ENCODE peak calls at places on chromosomes 13 and 19, in six cellular contexts. V, U, G, Z, S and N are unnamed samples.

GRCh38 chr13:27080018-27080948 is 91.3 kb downstream of the USP12 start:
- DNase-seq in V (no peak), U (no peak), G (no peak), Z (no peak), S (no peak), N (no peak)

GRCh38 chr19:45187421-45188100 is 9.0 kb downstream of the BLOC1S3 start:
- DNase-seq in V (no peak), U (peak; percentile 31), G (peak; percentile 71), Z (peak; percentile 14), S (no peak), N (no peak)

GRCh38 chr13:114017028-114017630 is 43.3 kb upstream of the C13orf46 start:
- DNase-seq in V (peak; percentile 36), U (no peak), G (no peak), Z (peak; percentile 27), S (no peak), N (no peak)

GRCh38 chr13:24012648-24013047 is 115.3 kb upstream of the C1QTNF9B start:
- DNase-seq in V (no peak), U (no peak), G (no peak), Z (no peak), S (no peak), N (no peak)

GRCh38 chr19:20664917-20665781 is 3.8 kb upstream of the ZNF626 start:
- DNase-seq in V (no peak), U (no peak), G (peak; percentile 29), Z (no peak), S (peak; percentile 16), N (no peak)

GRCh38 chr19:7779631-7780486 is 16.8 kb downstream of the CLEC4M start:
- DNase-seq in V (no peak), U (no peak), G (no peak), Z (no peak), S (no peak), N (no peak)

GRCh38 chr19:1302534-1303239 is 17.0 kb downstream of the EFNA2 start:
- DNase-seq in V (no peak), U (no peak), G (no peak), Z (no peak), S (no peak), N (no peak)

GRCh38 chr19:30857966-30858490 is 485.8 kb downstream of the ZNF536 start:
- DNase-seq in V (no peak), U (no peak), G (no peak), Z (no peak), S (no peak), N (no peak)

GRCh38 chr19:39224910-39225309 is 19.9 kb downstream of the IFNL3 start:
- DNase-seq in V (no peak), U (no peak), G (no peak), Z (no peak), S (no peak), N (no peak)

GRCh38 chr19:4097501-4097900 is 26.4 kb downstream of the MAP2K2 start:
- DNase-seq in V (no peak), U (no peak), G (no peak), Z (no peak), S (no peak), N (no peak)

GRCh38 chr19:17496337-17496997 is 15.0 kb upstream of the PGLS start:
- DNase-seq in V (peak; percentile 82), U (peak; percentile 80), G (peak; percentile 79), Z (peak; percentile 84), S (peak; percentile 82), N (peak; percentile 71)

GRCh38 chr13:110156186-110157065 is 150.5 kb downstream of the COL4A1 start:
- DNase-seq in V (no peak), U (no peak), G (no peak), Z (no peak), S (no peak), N (no peak)

GRCh38 chr13:25528266-25528665 is 156.5 kb downstream of the ATP8A2 start:
- DNase-seq in V (no peak), U (no peak), G (no peak), Z (no peak), S (no peak), N (no peak)

GRCh38 chr13:111867657-111868056 is 199.3 kb upstream of the SOX1 start:
- DNase-seq in V (no peak), U (no peak), G (no peak), Z (no peak), S (no peak), N (no peak)

GRCh38 chr19:7199613-7200533 is 94.3 kb downstream of the INSR start:
- DNase-seq in V (no peak), U (no peak), G (no peak), Z (no peak), S (peak; percentile 77), N (peak; percentile 59)

GRCh38 chr13:44212633-44213387 is 160.8 kb upstream of the SERP2 start:
- DNase-seq in V (no peak), U (no peak), G (no peak), Z (no peak), S (no peak), N (no peak)

GRCh38 chr19:38564981-38565685 is 52.6 kb downstream of the MAP4K1 start:
- DNase-seq in V (peak; percentile 30), U (no peak), G (no peak), Z (no peak), S (no peak), N (no peak)

GRCh38 chr19:3700242-3701032 is at the start of gene PIP5K1C:
- DNase-seq in V (peak; percentile 94), U (peak; percentile 88), G (peak; percentile 95), Z (peak; percentile 79), S (peak; percentile 94), N (peak; percentile 91)

GRCh38 chr13:68152414-68152813 is 922.3 kb upstream of the PCDH9 start:
- DNase-seq in V (no peak), U (no peak), G (no peak), Z (no peak), S (no peak), N (no peak)

GRCh38 chr13:109427148-109427547 is 359.2 kb downstream of the IRS2 start:
- DNase-seq in V (no peak), U (no peak), G (no peak), Z (no peak), S (no peak), N (no peak)

GRCh38 chr13:97568850-97569249 is 134.9 kb downstream of the RAP2A start:
- DNase-seq in V (no peak), U (no peak), G (no peak), Z (peak; percentile 6), S (peak; percentile 30), N (peak; percentile 50)

GRCh38 chr19:43524922-43525835 is 1.8 kb downstream of the ETHE1 start:
- DNase-seq in V (no peak), U (no peak), G (peak; percentile 54), Z (peak; percentile 66), S (peak; percentile 92), N (peak; percentile 71)

GRCh38 chr13:85772379-85772778 is 26.8 kb downstream of the SLITRK6 start:
- DNase-seq in V (no peak), U (no peak), G (no peak), Z (peak; percentile 4), S (no peak), N (no peak)

GRCh38 chr13:98173431-98173921 is 3.6 kb downstream of the RNF113B start:
- DNase-seq in V (no peak), U (no peak), G (no peak), Z (peak; percentile 18), S (no peak), N (peak; percentile 55)

GRCh38 chr13:92122454-92122853 is 724.0 kb downstream of the GPC5 start:
- DNase-seq in V (no peak), U (no peak), G (no peak), Z (no peak), S (no peak), N (no peak)

DNA sequence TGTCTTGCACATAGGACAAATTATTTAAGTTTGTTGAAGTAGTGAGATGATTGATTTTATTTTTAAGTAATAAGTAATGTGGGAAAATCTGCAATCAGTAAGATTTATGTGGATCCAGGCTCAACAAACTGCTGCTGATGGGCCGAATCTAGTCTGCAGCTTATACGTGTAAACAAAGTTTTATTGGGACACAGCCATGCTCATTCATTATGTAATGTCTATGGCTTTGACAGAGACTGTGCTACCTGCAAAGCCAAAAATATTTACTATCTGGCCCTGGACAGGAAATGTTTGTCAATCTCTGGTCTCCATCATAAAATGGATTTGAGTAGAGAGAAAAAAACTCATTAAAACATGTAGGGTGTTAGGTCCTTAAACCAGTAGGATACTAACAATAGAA is 728.0 kb downstream of the GPC5 start:
- DNase-seq in V (no peak), U (no peak), G (no peak), Z (no peak), S (no peak), N (no peak)
- H3K4me3 ChIP-seq in V (no peak overlapping the region), U (no peak overlapping the region), G (no peak overlapping the region), Z (no peak overlapping the region), S (no peak overlapping the region), N (no peak overlapping the region)

GRCh38 chr13:93529961-93530360 is 303.4 kb downstream of the GPC6 start:
- DNase-seq in V (no peak), U (no peak), G (no peak), Z (no peak), S (no peak), N (no peak)
- H3K4me3 ChIP-seq in V (no peak overlapping the region), U (no peak overlapping the region), G (no peak overlapping the region), Z (no peak overlapping the region), S (no peak overlapping the region), N (no peak overlapping the region)

DNA sequence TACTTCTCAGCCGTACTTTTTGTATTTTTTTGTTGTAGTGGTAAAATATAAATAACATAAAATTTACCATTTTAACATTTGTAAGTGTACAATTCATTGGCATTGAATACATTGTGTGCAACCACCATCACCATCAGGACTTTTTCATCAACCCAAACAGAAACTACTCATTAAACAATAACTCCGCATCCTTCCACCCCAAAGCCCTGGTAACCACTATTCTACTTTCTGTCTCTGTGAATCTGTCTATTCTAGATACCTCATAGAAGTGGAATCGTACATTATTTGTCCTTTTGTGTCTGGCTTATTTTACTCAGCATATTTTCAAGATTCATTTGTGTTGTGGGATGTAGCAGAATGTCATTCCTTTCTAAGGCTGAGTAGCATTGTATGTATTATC is 38.5 kb downstream of the USPL1 start:
- DNase-seq in V (no peak), U (no peak), G (no peak), Z (no peak), S (no peak), N (no peak)
- H3K4me3 ChIP-seq in V (no peak overlapping the region), U (no peak overlapping the region), G (no peak overlapping the region), Z (no peak overlapping the region), S (no peak overlapping the region), N (no peak overlapping the region)

GRCh38 chr19:15199652-15200574 is 882 bp downstream of the NOTCH3 start:
- DNase-seq in V (peak; percentile 53), U (peak; percentile 79), G (peak; percentile 82), Z (peak; percentile 43), S (no peak), N (peak; percentile 37)

GRCh38 chr19:15200575-15201364 is at the start of gene NOTCH3:
- DNase-seq in V (no peak), U (peak; percentile 65), G (peak; percentile 83), Z (peak; percentile 28), S (no peak), N (peak; percentile 8)

GRCh38 chr19:15198006-15198356 is 2.8 kb downstream of the NOTCH3 start:
- DNase-seq in V (no peak), U (no peak), G (no peak), Z (peak; percentile 8), S (peak; percentile 38), N (no peak)

GRCh38 chr19:15197275-15198005 is 3.4 kb downstream of the NOTCH3 start:
- DNase-seq in V (no peak), U (peak; percentile 98), G (no peak), Z (no peak), S (no peak), N (peak; percentile 36)

DNA sequence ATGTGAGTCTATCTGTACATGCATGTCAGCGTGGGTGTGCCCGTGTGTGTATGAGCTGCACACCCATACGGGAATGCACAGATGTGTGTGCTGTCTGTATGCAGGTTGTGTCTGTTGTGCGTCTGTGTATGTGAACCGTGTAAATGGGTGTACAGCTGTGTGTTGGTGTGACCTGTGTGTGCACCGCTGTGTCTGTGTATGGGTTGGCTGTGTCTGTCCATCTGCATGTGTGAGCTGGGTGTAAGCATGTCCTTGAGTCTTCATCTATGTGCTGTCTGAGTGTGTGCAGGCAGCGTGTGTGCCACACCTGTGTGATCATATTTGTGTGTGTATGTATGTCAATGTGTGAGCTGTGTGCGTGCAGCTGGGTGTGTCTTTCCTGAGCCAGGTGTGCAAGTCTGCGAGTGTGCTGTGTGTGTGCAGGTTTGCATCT is 1.6 kb downstream of the NOTCH3 start:
- DNase-seq in V (no peak), U (peak; percentile 23), G (no peak), Z (no peak), S (no peak), N (no peak)
- H3K4me3 ChIP-seq in V (no peak overlapping the region), U (no peak overlapping the region), G (peak overlapping the region; percentile 88), Z (peak overlapping the region; percentile 99), S (no peak overlapping the region), N (no peak overlapping the region)